ENCODE peak calls at places on chromosomes 6 and 20, in six cellular contexts. U, S, Y, R, J and A are unnamed samples.

GRCh38 chr6:56764081-56764566 is 121.4 kb upstream of the DST start:
- DNase-seq in U (peak), S (peak), Y (no peak), R (peak), J (peak), A (peak)

GRCh38 chr6:158706369-158706982 is 56.6 kb downstream of the SYTL3 start:
- DNase-seq in U (peak), S (peak), Y (no peak), R (no peak), J (peak), A (no peak)

GRCh38 chr20:16518068-16518783 is 55.0 kb downstream of the KIF16B start:
- DNase-seq in U (peak), S (peak), Y (peak), R (no peak), J (peak), A (peak)

GRCh38 chr20:59403261-59403961 is 103.0 kb downstream of the EDN3 start:
- DNase-seq in U (peak), S (peak), Y (peak), R (peak), J (peak), A (peak)

GRCh38 chr6:25431642-25432307 is 152.6 kb downstream of the CARMIL1 start:
- DNase-seq in U (no peak), S (no peak), Y (no peak), R (no peak), J (no peak), A (no peak)

GRCh38 chr6:84685983-84686584 is 78.3 kb downstream of the TBX18 start:
- DNase-seq in U (peak), S (no peak), Y (no peak), R (peak), J (peak), A (peak)

GRCh38 chr6:37134622-37135191 is 35.2 kb upstream of the PIM1 start:
- DNase-seq in U (no peak), S (peak), Y (no peak), R (no peak), J (peak), A (no peak)

GRCh38 chr6:21045135-21045616 is 510.9 kb downstream of the CDKAL1 start:
- DNase-seq in U (no peak), S (no peak), Y (no peak), R (no peak), J (no peak), A (no peak)

GRCh38 chr6:156848533-156848932 is 71.4 kb downstream of the ARID1B start:
- DNase-seq in U (peak), S (no peak), Y (no peak), R (no peak), J (no peak), A (no peak)

GRCh38 chr6:9646346-9647042 is 768.4 kb downstream of the TFAP2A start:
- DNase-seq in U (no peak), S (peak), Y (no peak), R (no peak), J (no peak), A (no peak)

GRCh38 chr6:15310680-15311079 is 64.8 kb downstream of the JARID2 start:
- DNase-seq in U (no peak), S (peak), Y (no peak), R (no peak), J (no peak), A (no peak)

GRCh38 chr20:38252292-38253288 is 7.9 kb downstream of the KIAA1755 start:
- DNase-seq in U (no peak), S (no peak), Y (no peak), R (no peak), J (no peak), A (no peak)

GRCh38 chr6:42783876-42784738 is 2.3 kb downstream of the BICRAL start:
- DNase-seq in U (no peak), S (peak), Y (no peak), R (no peak), J (peak), A (peak)

GRCh38 chr6:98839788-98840361 is 5.5 kb downstream of the POU3F2 start:
- DNase-seq in U (peak), S (no peak), Y (peak), R (peak), J (peak), A (no peak)

GRCh38 chr6:112268011-112268410 is 13.6 kb upstream of the LAMA4 start:
- DNase-seq in U (no peak), S (peak), Y (no peak), R (no peak), J (no peak), A (no peak)

GRCh38 chr20:38790210-38791053 is 15.1 kb upstream of the PPP1R16B start:
- DNase-seq in U (peak), S (peak), Y (no peak), R (no peak), J (peak), A (peak)

GRCh38 chr6:145814035-145814500 is 527 bp downstream of the FBXO30 start:
- DNase-seq in U (peak), S (peak), Y (peak), R (peak), J (peak), A (peak)

GRCh38 chr6:56491606-56492328 is 150.9 kb downstream of the DST start:
- DNase-seq in U (no peak), S (peak), Y (no peak), R (no peak), J (peak), A (no peak)

GRCh38 chr6:168968801-168969200 is 284.8 kb downstream of the THBS2 start:
- DNase-seq in U (no peak), S (no peak), Y (no peak), R (no peak), J (no peak), A (no peak)

GRCh38 chr20:25050082-25050481 is 7.9 kb downstream of the ACSS1 start:
- DNase-seq in U (no peak), S (no peak), Y (no peak), R (no peak), J (no peak), A (no peak)

GRCh38 chr6:52410979-52411378 is 9.2 kb upstream of the EFHC1 start:
- DNase-seq in U (no peak), S (no peak), Y (no peak), R (no peak), J (no peak), A (no peak)

GRCh38 chr6:11277275-11278206 is 45.1 kb upstream of the NEDD9 start:
- DNase-seq in U (peak), S (peak), Y (peak), R (no peak), J (peak), A (no peak)

GRCh38 chr6:75205776-75206334 is at the start of gene COL12A1:
- DNase-seq in U (peak), S (peak), Y (peak), R (no peak), J (peak), A (no peak)

GRCh38 chr6:107618672-107619071 is 128.8 kb downstream of the SOBP start:
- DNase-seq in U (no peak), S (no peak), Y (no peak), R (no peak), J (no peak), A (peak)

GRCh38 chr20:45362804-45363610 is at the start of gene SYS1:
- DNase-seq in U (peak), S (peak), Y (peak), R (peak), J (peak), A (peak)

GRCh38 chr20:45361794-45362193 is 1.2 kb upstream of the SYS1 start:
- DNase-seq in U (no peak), S (no peak), Y (no peak), R (no peak), J (no peak), A (no peak)

GRCh38 chr20:45365444-45365970 is 2.6 kb downstream of the SYS1 start:
- DNase-seq in U (no peak), S (no peak), Y (no peak), R (no peak), J (no peak), A (no peak)

GRCh38 chr20:45366192-45366591 is 3.2 kb downstream of the SYS1 start:
- DNase-seq in U (no peak), S (no peak), Y (no peak), R (no peak), J (no peak), A (no peak)

DNA sequence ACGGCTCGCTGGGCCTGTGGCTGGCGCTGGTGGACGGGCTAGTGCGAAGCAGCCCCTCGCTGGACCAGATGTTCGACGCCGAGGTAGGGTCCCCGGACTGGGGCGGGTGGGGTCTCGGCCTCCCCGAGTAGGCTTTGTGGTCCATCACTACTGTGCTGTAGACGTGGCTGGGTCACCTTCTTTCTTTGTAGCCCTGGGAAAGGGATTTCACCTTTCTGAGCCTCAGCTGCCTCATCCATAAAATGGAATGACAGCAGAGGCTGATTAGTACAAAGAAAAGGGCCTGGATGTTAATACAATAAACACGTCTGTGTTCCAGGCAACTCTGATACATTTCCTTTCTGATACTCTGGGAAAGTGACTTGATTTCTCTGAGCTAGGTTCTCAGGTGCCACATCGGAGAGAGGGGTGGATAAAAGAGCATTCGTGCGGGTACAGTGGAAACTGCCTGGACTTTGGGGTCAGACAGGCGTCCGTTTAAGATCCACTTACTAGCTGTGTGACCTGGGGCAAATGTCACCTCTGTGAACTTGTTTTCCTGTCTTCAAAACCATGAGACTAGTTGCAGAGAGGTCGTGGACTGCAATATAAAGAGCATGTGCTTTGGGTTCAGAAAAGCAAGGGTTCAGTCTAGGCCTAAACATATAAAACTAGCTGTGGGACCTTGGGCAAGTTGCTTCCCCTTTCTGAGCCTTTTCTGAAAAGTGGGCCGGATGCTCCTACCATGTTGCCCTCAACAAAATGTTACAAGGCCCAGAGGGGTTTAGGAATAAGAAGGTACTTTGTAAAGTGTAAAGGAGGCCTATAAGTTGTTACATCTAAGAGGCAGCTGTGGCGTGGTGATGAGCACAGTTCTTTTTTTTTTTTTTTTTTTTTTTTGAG is 896 bp downstream of the SYS1 start:
- DNase-seq in U (no peak), S (peak), Y (no peak), R (no peak), J (no peak), A (peak)
- H2AFZ ChIP-seq in U (peak), S (peak), Y (peak), R (peak), J (peak), A (peak)

GRCh38 chr6:31158863-31159855 is 770 bp downstream of the TCF19 start:
- DNase-seq in U (peak), S (peak), Y (no peak), R (peak), J (peak), A (peak)
- H3K9ac ChIP-seq in U (peak), S (peak), Y (peak), R (peak), J (peak), A (peak)

DNA sequence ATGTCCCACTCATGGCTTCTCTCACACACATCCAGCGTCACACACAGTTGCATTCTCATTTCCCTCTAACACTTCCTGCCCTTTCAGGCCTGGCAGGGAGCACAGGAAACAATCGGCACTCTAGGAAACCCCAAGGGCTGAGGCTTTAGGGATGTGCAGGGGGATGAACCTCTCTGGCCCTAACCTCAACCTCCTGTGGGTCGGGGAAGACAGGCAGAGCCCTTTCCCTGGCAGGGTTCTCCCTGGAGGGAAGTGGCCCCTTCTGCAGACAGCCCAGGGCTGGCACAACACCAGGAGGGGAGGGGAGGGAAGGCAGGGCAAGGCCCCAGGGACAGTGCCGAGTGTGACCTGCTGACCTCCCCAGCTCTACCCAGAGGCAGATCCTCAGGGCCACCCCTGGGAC is 2.7 kb downstream of the TEAD3 start:
- DNase-seq in U (peak), S (peak), Y (no peak), R (no peak), J (no peak), A (no peak)
- H3K4me3 ChIP-seq in U (no peak), S (no peak), Y (peak), R (no peak), J (no peak), A (no peak)

DNA sequence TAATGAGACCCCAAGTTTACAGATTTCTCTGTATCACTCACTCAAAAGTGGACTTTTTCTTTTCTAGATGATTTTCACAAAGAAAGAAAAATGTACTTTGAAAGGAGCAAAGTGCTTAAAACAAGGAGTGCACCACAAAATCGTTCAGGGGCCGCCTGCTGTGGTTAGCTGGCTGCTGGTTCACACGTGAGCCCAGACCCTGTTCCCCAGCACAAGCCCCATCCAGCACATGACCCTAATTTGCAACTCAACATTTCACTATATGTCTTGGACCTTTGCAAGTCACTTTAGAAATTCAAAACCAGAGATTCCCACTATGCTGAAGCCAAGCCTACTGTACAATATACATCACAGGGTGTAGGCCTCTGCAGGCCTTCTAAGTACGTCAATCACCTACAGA is 95.5 kb upstream of the NHSL1 start:
- DNase-seq in U (no peak), S (no peak), Y (no peak), R (no peak), J (no peak), A (no peak)
- H2AFZ ChIP-seq in U (no peak), S (no peak), Y (no peak), R (no peak), J (no peak), A (no peak)

DNA sequence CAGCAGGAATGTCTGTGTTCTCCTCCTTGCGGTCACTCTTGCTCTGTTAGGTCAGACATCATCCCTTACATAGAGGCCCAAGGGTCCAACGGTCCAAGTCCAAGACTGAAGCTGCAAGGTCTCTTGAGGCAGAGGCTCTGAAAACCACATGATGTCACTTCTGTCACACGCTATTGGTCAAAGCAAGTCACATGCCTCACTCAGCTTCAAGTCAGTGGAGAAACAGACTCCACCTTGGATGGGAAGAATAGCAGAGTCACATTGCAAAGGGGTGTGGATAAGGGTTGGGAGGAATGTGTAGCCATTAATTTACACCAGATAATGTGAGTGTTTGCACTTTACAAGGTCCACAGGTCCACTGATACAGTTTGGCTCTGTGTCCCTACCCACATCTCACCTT is 17.5 kb downstream of the SLC52A3 start:
- DNase-seq in U (no peak), S (peak), Y (no peak), R (no peak), J (no peak), A (peak)
- H3K9ac ChIP-seq in U (no peak), S (no peak), Y (no peak), R (no peak), J (no peak), A (no peak)

DNA sequence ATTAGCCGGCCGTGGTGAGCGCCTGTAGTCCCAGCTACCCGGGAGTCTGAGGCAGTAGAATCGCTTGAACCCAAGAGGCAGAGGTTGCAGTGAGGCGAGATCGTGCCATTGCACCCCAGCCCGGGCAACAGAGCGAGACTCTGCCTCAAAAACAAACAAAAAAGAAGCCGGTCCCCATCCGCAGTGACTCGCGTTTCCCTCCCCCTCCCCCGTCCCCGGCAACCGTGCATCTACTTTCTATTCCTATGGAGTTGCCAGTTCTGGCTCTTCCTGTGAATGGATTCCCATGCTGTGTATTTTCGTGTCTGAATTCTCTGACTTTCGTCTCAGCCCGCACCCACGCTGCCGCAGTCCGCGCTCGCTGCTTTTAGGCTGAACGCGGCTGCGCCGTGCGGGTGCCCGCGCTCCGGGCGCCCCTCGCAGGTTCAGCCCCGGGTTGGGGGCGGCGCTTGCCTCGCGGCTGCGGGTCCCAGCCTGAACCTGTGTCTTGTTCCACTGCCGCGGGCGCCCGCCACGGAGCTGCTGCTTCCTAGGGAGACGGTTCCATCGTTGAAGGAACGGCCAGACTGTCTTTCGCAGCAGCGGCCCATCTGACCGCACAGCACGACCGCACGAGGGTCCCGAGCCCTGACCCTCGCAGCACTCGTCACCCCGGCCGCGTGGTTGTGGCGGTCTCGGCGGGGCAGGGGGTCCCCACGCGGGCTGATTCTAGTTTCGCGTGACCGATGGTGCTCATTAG is 1.1 kb upstream of the MRGBP start:
- DNase-seq in U (peak), S (peak), Y (peak), R (peak), J (peak), A (peak)
- H3K4me3 ChIP-seq in U (peak), S (peak), Y (peak), R (peak), J (peak), A (peak)